ENCODE peak calls at places on chromosomes 6 and 20, in four cellular contexts. S is IMR-90, G is H1, Q is H9. N is an unnamed sample.

GRCh38 chr20:36585410-36586125 is 12.2 kb downstream of the TGIF2 start:
- DNase-seq in S (peak), G (peak), Q (peak), N (peak)

GRCh38 chr6:35259946-35260626 is 551 bp downstream of the ZNF76 start:
- DNase-seq in S (peak), G (peak), Q (peak), N (peak)

GRCh38 chr6:84428300-84428907 is 201.0 kb upstream of the CEP162 start:
- DNase-seq in S (peak), G (peak), Q (peak), N (peak)

GRCh38 chr20:4038047-4038459 is 22.7 kb upstream of the RNF24 start:
- DNase-seq in S (peak), G (peak), Q (peak), N (peak)

GRCh38 chr6:150322452-150322851 is 46.4 kb upstream of the IYD start:
- DNase-seq in S (no peak), G (no peak), Q (no peak), N (no peak)

GRCh38 chr6:83948851-83949250 is 84.7 kb upstream of the MRAP2 start:
- DNase-seq in S (no peak), G (no peak), Q (no peak), N (no peak)

GRCh38 chr6:37554480-37554819 is 54.8 kb upstream of the CCDC167 start:
- DNase-seq in S (peak), G (no peak), Q (no peak), N (no peak)

GRCh38 chr6:66103354-66103753 is 396.3 kb upstream of the EYS start:
- DNase-seq in S (no peak), G (no peak), Q (no peak), N (no peak)

GRCh38 chr6:128519931-128520435 is 416 bp downstream of the PTPRK start:
- DNase-seq in S (no peak), G (peak), Q (no peak), N (peak)

GRCh38 chr20:50012282-50013263 is 29.8 kb downstream of the SNAI1 start:
- DNase-seq in S (no peak), G (no peak), Q (no peak), N (peak)

GRCh38 chr6:98924647-98925046 is 23.1 kb downstream of the FBXL4 start:
- DNase-seq in S (no peak), G (no peak), Q (no peak), N (no peak)

GRCh38 chr6:170289971-170290305 is 940 bp downstream of the DLL1 start:
- DNase-seq in S (no peak), G (no peak), Q (peak), N (no peak)

GRCh38 chr20:57579898-57580447 is 19.1 kb downstream of the PCK1 start:
- DNase-seq in S (no peak), G (no peak), Q (no peak), N (no peak)

GRCh38 chr6:32153835-32154513 is at the start of gene PPT2:
- DNase-seq in S (peak), G (peak), Q (peak), N (peak)

GRCh38 chr20:23937303-23938117 is 51.1 kb downstream of the GGTLC1 start:
- DNase-seq in S (peak), G (peak), Q (peak), N (peak)

GRCh38 chr6:161254126-161254753 is 19.6 kb downstream of the AGPAT4 start:
- DNase-seq in S (peak), G (no peak), Q (no peak), N (no peak)

GRCh38 chr20:51710503-51710902 is 57.7 kb downstream of the ATP9A start:
- DNase-seq in S (no peak), G (no peak), Q (peak), N (no peak)

GRCh38 chr20:63692436-63693078 is 3.9 kb upstream of the TNFRSF6B start:
- DNase-seq in S (no peak), G (no peak), Q (no peak), N (no peak)

GRCh38 chr6:129638055-129639019 is 71.6 kb downstream of the ARHGAP18 start:
- DNase-seq in S (peak), G (no peak), Q (no peak), N (no peak)

GRCh38 chr20:53032021-53033001 is 60.2 kb downstream of the TSHZ2 start:
- DNase-seq in S (peak), G (no peak), Q (no peak), N (no peak)

GRCh38 chr6:160348552-160349441 is 619 bp downstream of the SLC22A3 start:
- DNase-seq in S (no peak), G (peak), Q (peak), N (peak)

GRCh38 chr6:73704260-73704659 is 8.3 kb downstream of the CD109 start:
- DNase-seq in S (peak), G (no peak), Q (no peak), N (peak)

GRCh38 chr20:62958388-62959100 is 6.0 kb downstream of the SLC17A9 start:
- DNase-seq in S (no peak), G (no peak), Q (no peak), N (no peak)

GRCh38 chr20:63280929-63281545 is 8.4 kb downstream of the ARFGAP1 start:
- DNase-seq in S (no peak), G (no peak), Q (peak), N (peak)

GRCh38 chr20:20267685-20268429 is 100.0 kb upstream of the INSM1 start:
- DNase-seq in S (no peak), G (no peak), Q (peak), N (peak)

GRCh38 chr6:134196568-134197301 is 121.2 kb downstream of the SGK1 start:
- DNase-seq in S (no peak), G (no peak), Q (no peak), N (no peak)

GRCh38 chr20:44552568-44552949 is 29.8 kb upstream of the PKIG start:
- DNase-seq in S (no peak), G (no peak), Q (no peak), N (no peak)

GRCh38 chr20:44552950-44553908 is 29.1 kb upstream of the PKIG start:
- DNase-seq in S (peak), G (no peak), Q (no peak), N (no peak)

GRCh38 chr20:44549123-44549522 is 27.3 kb upstream of the SERINC3 start:
- DNase-seq in S (peak), G (no peak), Q (no peak), N (no peak)

GRCh38 chr20:44548171-44548678 is 26.4 kb upstream of the SERINC3 start:
- DNase-seq in S (no peak), G (no peak), Q (no peak), N (no peak)

DNA sequence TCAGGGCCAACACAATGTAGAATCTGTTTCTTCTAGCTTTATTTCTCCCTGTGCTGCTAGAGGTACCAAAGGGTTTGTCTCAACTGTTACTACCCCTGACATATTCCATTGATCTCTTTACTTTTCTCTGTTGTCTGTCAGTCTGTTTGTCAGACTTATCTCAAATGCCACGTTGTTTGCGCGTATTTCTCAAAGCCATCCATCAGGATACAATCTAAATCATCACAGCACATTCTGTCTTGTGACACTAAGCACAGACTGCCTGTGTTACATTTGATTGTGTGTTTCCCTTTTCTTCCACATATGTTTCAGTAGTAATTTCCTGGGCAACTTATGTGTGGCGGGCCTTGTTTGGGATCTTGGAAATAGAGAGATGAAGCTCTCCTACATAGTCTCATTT is 30.2 kb upstream of the SERINC3 start:
- DNase-seq in S (no peak), G (no peak), Q (no peak), N (no peak)
- H3K9ac ChIP-seq in S (no peak), G (no peak), Q (no peak), N (no peak)

GRCh38 chr20:10281911-10282310 is 63.3 kb downstream of the SNAP25 start:
- DNase-seq in S (no peak), G (no peak), Q (no peak), N (no peak)
- H3K56ac ChIP-seq in S (no peak), G (no peak), Q (no peak), N (no peak)

GRCh38 chr6:20876016-20876415 is 341.8 kb downstream of the CDKAL1 start:
- DNase-seq in S (peak), G (no peak), Q (no peak), N (peak)
- H3K9ac ChIP-seq in S (no peak), G (no peak), Q (peak), N (no peak)

GRCh38 chr20:48632825-48633619 is 194.8 kb downstream of the PREX1 start:
- DNase-seq in S (no peak), G (no peak), Q (no peak), N (no peak)
- H3K56ac ChIP-seq in S (no peak), G (no peak), Q (no peak), N (no peak)

GRCh38 chr6:30071081-30071818 is 4.3 kb downstream of the PPP1R11 start:
- DNase-seq in S (peak), G (peak), Q (peak), N (no peak)

GRCh38 chr6:30067460-30068139 is 602 bp downstream of the PPP1R11 start:
- DNase-seq in S (no peak), G (no peak), Q (peak), N (no peak)

GRCh38 chr6:30063315-30063714 is 2.2 kb downstream of the POLR1H start:
- DNase-seq in S (no peak), G (no peak), Q (no peak), N (no peak)

GRCh38 chr6:30062471-30063178 is 1.6 kb downstream of the POLR1H start:
- DNase-seq in S (no peak), G (no peak), Q (no peak), N (no peak)

GRCh38 chr6:30066577-30067459 is at the start of gene PPP1R11:
- DNase-seq in S (peak), G (peak), Q (peak), N (peak)
- H3K9ac ChIP-seq in S (peak), G (peak), Q (peak), N (peak)

DNA sequence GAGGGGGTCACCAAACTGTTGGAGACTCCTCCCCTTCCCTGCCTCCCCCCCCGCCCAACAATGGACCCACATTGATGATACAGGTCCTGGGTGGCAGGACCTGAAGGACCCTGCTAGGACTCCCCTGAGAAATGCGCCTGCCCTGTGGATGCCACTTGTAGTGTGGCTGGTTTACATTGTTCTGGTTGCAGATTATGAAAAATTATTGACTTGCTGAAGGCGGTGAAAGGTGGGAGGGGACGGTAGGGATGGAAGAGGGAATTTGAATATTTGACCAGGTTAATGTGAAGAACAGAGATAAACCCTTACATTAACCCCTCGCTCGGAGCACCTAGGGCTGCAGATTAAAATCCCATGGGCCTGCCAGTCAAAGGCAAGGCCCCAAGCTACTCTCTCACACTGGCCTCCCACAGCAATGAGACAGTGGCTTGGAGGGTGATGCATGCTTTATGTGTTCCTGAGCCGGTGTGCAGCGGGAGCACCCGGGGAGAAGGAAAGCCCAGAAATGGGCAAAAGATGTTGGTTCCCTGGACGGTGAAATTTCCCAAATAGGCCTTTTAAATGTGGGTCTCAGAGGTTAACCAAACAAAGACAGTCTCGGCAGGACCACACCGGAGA is 2.4 kb downstream of the FOXF2 start:
- DNase-seq in S (peak), G (no peak), Q (no peak), N (no peak)
- H3K56ac ChIP-seq in S (peak), G (no peak), Q (no peak), N (no peak)